ENCODE peak calls at places on chromosomes 6 and 20, in ten cellular contexts. Y, F, J, E, Q, M, D, W, A and G are unnamed samples. For H3K4me1, the result is how much of the 10 kb centered on the place peaks cover.

GRCh38 chr20:53643031-53643832 is 49.6 kb upstream of the ZNF217 start:
- DNase-seq in Q (no peak), E (peak), A (no peak), W (no peak), Y (peak), F (no peak), D (peak), M (peak), J (no peak), G (peak)

GRCh38 chr20:2817341-2817726 is 1.2 kb downstream of the TMEM239 start:
- DNase-seq in M (no peak), E (no peak), W (no peak), Q (no peak), A (no peak), J (no peak), D (no peak), F (no peak), Y (no peak), G (no peak)

GRCh38 chr6:158068893-158069799 is 87.5 kb downstream of the SYNJ2 start:
- DNase-seq in Y (peak), E (peak), W (no peak), F (no peak), M (no peak), J (peak), A (peak), D (no peak), Q (no peak), G (peak)

GRCh38 chr20:64003970-64004725 is 23.2 kb downstream of the PRPF6 start:
- DNase-seq in D (no peak), M (no peak), A (no peak), F (no peak), E (no peak), Y (no peak), Q (no peak), J (no peak), W (no peak), G (no peak)

GRCh38 chr20:41356951-41357350 is 9.7 kb downstream of the EMILIN3 start:
- DNase-seq in E (no peak), Q (no peak), A (no peak), W (no peak), M (no peak), D (no peak), Y (no peak), J (no peak), F (no peak), G (no peak)

GRCh38 chr6:7737867-7738266 is 12.0 kb downstream of the BMP6 start:
- DNase-seq in D (no peak), A (no peak), J (no peak), M (no peak), E (no peak), F (no peak), Y (no peak), W (no peak), Q (no peak), G (no peak)

GRCh38 chr20:44018684-44019637 is 104.3 kb downstream of the TOX2 start:
- DNase-seq in M (no peak), A (no peak), Q (peak), F (no peak), J (no peak), D (no peak), E (no peak), W (no peak), Y (no peak), G (no peak)

GRCh38 chr20:41956316-41957050 is 338.3 kb upstream of the CHD6 start:
- DNase-seq in D (no peak), A (no peak), Q (no peak), M (no peak), Y (peak), W (no peak), J (no peak), F (peak), E (peak), G (no peak)

GRCh38 chr6:77124604-77125003 is 338.7 kb downstream of the HTR1B start:
- DNase-seq in Y (no peak), Q (no peak), F (no peak), W (no peak), E (no peak), A (no peak), M (no peak), J (no peak), D (no peak), G (peak)

GRCh38 chr20:2051920-2052319 is 49.7 kb upstream of the STK35 start:
- DNase-seq in D (no peak), E (no peak), Y (peak), F (no peak), J (no peak), W (no peak), M (no peak), Q (no peak), A (no peak), G (no peak)

GRCh38 chr20:61819921-61820825 is 245.5 kb downstream of the TAF4 start:
- DNase-seq in A (no peak), J (peak), D (peak), Q (no peak), Y (no peak), F (no peak), M (no peak), W (no peak), E (no peak), G (no peak)

GRCh38 chr20:45976132-45976531 is 4.1 kb upstream of the ZNF335 start:
- DNase-seq in E (no peak), A (no peak), M (no peak), Q (no peak), F (no peak), J (no peak), Y (no peak), D (no peak), W (no peak), G (no peak)

GRCh38 chr20:20814685-20815084 is 102.2 kb upstream of the RALGAPA2 start:
- DNase-seq in J (no peak), D (no peak), A (no peak), Y (peak), W (no peak), E (no peak), Q (no peak), M (no peak), F (no peak), G (no peak)

GRCh38 chr6:35213824-35214756 is at the start of gene SCUBE3:
- DNase-seq in F (peak), Y (no peak), J (peak), D (no peak), W (no peak), M (peak), E (no peak), A (peak), Q (no peak), G (peak)

GRCh38 chr20:56316051-56316450 is 42.7 kb upstream of the FAM210B start:
- DNase-seq in D (no peak), Y (no peak), E (no peak), W (no peak), J (no peak), Q (no peak), M (no peak), A (no peak), F (no peak), G (no peak)

GRCh38 chr6:52420668-52421358 is 671 bp downstream of the EFHC1 start:
- DNase-seq in Y (peak), W (no peak), E (peak), D (peak), F (peak), J (no peak), M (peak), A (no peak), Q (no peak), G (peak)

GRCh38 chr20:47610247-47610944 is 108.7 kb downstream of the NCOA3 start:
- DNase-seq in F (peak), E (peak), Q (no peak), Y (peak), A (no peak), M (no peak), W (no peak), D (no peak), J (peak), G (peak)

GRCh38 chr6:125733516-125734300 is 15.7 kb upstream of the HEY2 start:
- DNase-seq in E (no peak), Y (no peak), J (no peak), F (no peak), A (no peak), M (no peak), W (no peak), D (no peak), Q (no peak), G (no peak)

GRCh38 chr6:140394141-140394540 is 1019.7 kb upstream of the CITED2 start:
- DNase-seq in Q (no peak), F (no peak), W (no peak), D (no peak), Y (no peak), A (no peak), E (no peak), M (no peak), J (no peak), G (peak)

GRCh38 chr20:20517296-20517695 is 149.4 kb downstream of the INSM1 start:
- DNase-seq in E (no peak), W (no peak), Q (no peak), F (no peak), J (no peak), A (no peak), Y (no peak), D (no peak), M (no peak), G (no peak)

GRCh38 chr6:19873031-19873430 is 35.9 kb downstream of the ID4 start:
- DNase-seq in Y (peak), M (no peak), D (no peak), J (no peak), Q (no peak), F (no peak), A (no peak), E (no peak), W (no peak), G (no peak)

GRCh38 chr6:107460074-107460631 is 789 bp upstream of the PDSS2 start:
- DNase-seq in E (no peak), Y (no peak), J (no peak), M (no peak), D (no peak), W (no peak), F (no peak), Q (no peak), A (no peak), G (no peak)

GRCh38 chr6:96570053-96570452 is 7.1 kb downstream of the FHL5 start:
- DNase-seq in M (no peak), Q (no peak), A (no peak), D (no peak), E (no peak), W (no peak), Y (no peak), F (no peak), J (no peak), G (no peak)

GRCh38 chr6:138569554-138569953 is 70.3 kb upstream of the NHSL1 start:
- DNase-seq in F (no peak), A (no peak), M (no peak), Y (no peak), Q (no peak), D (no peak), W (no peak), J (no peak), E (no peak), G (no peak)

GRCh38 chr6:4271761-4272505 is 136.6 kb upstream of the ECI2 start:
- DNase-seq in W (no peak), F (no peak), A (no peak), M (no peak), D (no peak), Q (no peak), E (no peak), Y (no peak), J (no peak), G (peak)

GRCh38 chr6:15032015-15032414 is 213.9 kb upstream of the JARID2 start:
- DNase-seq in Y (no peak), D (no peak), F (no peak), J (no peak), A (no peak), Q (no peak), E (no peak), W (no peak), M (no peak), G (no peak)

GRCh38 chr20:25067102-25067987 is 9.4 kb upstream of the ACSS1 start:
- DNase-seq in M (peak), Y (no peak), D (peak), J (peak), E (no peak), Q (no peak), A (peak), F (no peak), W (no peak), G (no peak)

GRCh38 chr6:4459981-4460380 is 316.2 kb upstream of the CDYL start:
- DNase-seq in E (no peak), Y (no peak), J (no peak), F (no peak), M (no peak), D (no peak), Q (no peak), A (no peak), W (no peak), G (no peak)

GRCh38 chr6:156174026-156174880 is 602.9 kb upstream of the ARID1B start:
- DNase-seq in E (no peak), Q (no peak), Y (no peak), J (no peak), F (no peak), W (no peak), M (no peak), A (no peak), D (no peak), G (no peak)

GRCh38 chr6:156175433-156175832 is 601.7 kb upstream of the ARID1B start:
- DNase-seq in E (no peak), M (no peak), D (no peak), F (no peak), Q (no peak), Y (no peak), A (no peak), J (no peak), W (no peak), G (no peak)

GRCh38 chr6:156175971-156176421 is 601.2 kb upstream of the ARID1B start:
- DNase-seq in W (no peak), J (no peak), F (peak), M (no peak), D (no peak), Q (no peak), A (no peak), E (peak), Y (peak), G (no peak)
- H3K4me3 ChIP-seq in W (peak), J (no peak), F (no peak), M (no peak), D (no peak), Q (no peak), A (no peak), E (no peak), Y (no peak), G (no peak)

DNA sequence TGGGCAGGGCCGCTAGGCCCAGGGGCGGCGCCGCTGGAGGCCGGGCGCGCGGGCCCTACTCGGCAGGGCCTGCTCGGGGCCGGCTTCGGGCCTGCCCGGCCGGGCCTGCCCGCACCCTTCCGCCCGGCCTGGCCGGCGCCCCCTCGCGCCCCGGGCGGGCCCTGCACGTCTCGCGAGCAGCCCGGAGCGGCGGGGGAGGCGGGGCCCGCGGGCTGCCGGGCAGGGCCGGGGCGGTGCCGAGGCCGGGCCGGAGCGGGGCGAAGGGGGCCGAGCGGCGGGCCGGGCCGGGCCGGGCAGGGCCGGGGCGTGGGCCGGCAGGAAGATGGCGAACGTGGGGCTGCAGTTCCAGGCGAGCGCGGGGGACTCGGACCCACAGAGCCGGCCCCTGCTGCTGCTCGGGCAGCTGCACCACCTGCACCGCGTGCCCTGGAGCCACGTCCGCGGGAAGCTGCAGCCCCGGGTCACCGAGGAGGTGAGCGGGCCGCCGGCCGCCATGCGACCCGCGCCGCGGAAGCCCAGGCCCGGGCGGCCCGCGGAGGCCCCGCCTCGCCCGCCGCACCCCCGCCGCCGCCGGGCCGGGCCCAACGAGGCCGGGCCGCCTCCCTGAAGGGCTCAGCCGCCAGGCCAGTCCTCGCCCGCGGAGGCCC is at the start of gene NPEPL1:
- DNase-seq in Q (peak), W (no peak), F (peak), A (peak), Y (peak), D (peak), M (peak), E (peak), J (peak), G (peak)
- H3K4me1 ChIP-seq in Q (under half), W (under half), F (under half), A (under half), Y (under half), D (under half), M (under half), E (under half), J (under half), G (under half)

GRCh38 chr6:33591633-33592032 is 11.6 kb upstream of the BAK1 start:
- DNase-seq in J (no peak), D (no peak), E (no peak), W (no peak), A (no peak), M (no peak), Q (no peak), Y (no peak), F (no peak), G (no peak)

GRCh38 chr6:33589366-33589722 is 9.3 kb upstream of the BAK1 start:
- DNase-seq in W (no peak), A (no peak), E (no peak), F (no peak), J (no peak), Y (no peak), D (no peak), Q (no peak), M (no peak), G (no peak)

GRCh38 chr6:33590531-33591198 is 10.6 kb upstream of the BAK1 start:
- DNase-seq in Q (no peak), E (no peak), Y (no peak), W (no peak), F (peak), D (no peak), M (no peak), A (peak), J (no peak), G (no peak)

GRCh38 chr6:33588894-33589293 is 8.8 kb upstream of the BAK1 start:
- DNase-seq in W (no peak), M (no peak), D (no peak), E (no peak), J (no peak), A (no peak), F (no peak), Q (no peak), Y (no peak), G (no peak)

DNA sequence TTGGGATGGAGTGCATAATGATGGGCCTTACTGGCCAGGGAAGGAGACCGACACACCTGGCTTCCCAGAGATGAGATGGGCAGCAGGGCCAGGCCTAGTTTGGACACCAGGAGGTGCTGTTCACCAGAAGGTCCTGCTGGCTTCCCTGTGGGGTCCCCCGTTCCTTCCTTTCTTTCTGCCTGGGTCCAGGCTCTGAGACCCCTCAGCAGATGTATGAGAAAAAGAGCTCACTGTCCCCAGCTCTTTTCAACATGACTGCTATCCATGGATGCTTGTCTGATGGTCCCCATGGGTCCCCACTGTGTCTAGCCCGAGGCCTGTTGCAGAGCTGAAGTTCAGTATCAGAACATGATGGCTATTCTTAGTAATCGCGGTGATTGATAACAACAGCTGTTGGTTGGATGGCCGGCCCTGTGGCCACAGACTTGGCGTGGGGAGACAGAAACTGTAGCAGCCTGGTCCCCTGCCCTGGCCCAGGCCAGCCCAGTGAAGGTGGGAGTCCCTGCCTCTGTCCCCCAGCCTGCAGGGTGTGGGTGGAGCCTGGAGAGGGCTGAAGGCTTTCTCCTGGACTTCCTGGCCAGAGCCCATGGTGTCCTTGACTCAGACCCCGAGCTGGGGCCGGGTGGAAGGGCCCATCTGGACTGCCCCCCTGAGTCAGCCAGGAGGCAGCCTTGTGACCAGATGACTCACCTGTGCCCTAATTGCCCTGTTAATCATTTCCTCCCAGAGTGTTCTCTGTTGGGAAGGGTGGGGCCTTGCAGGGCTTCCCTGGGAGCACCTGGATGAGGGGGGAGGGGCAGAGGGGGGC is 9.9 kb upstream of the BAK1 start:
- DNase-seq in Q (no peak), M (peak), E (peak), D (no peak), F (peak), W (no peak), J (peak), Y (peak), A (peak), G (peak)
- H3K4me3 ChIP-seq in Q (no peak), M (no peak), E (no peak), D (no peak), F (no peak), W (peak), J (no peak), Y (peak), A (no peak), G (no peak)

GRCh38 chr6:143536866-143537691 is 25.6 kb upstream of the FUCA2 start:
- DNase-seq in F (peak), W (no peak), E (peak), M (peak), Q (peak), J (peak), A (peak), Y (peak), D (peak), G (peak)
- H3K4me1 ChIP-seq in F (under half), W (under half), E (under half), M (under half), Q (under half), J (under half), A (under half), Y (under half), D (under half), G (under half)

GRCh38 chr6:160730911-160731310 is 28.9 kb downstream of the PLG start:
- DNase-seq in Q (no peak), W (no peak), E (no peak), D (no peak), Y (peak), J (no peak), A (no peak), M (no peak), F (no peak), G (no peak)
- H3K4me3 ChIP-seq in Q (no peak), W (no peak), E (no peak), D (no peak), Y (no peak), J (no peak), A (no peak), M (no peak), F (no peak), G (no peak)

GRCh38 chr20:38112249-38112942 is 52.7 kb downstream of the TGM2 start:
- DNase-seq in D (no peak), F (no peak), A (no peak), E (no peak), J (no peak), Y (no peak), M (no peak), W (no peak), Q (no peak), G (no peak)
- H3K4me1 ChIP-seq in D (under half), F (under half), A (under half), E (under half), J (under half), Y (half or more), M (under half), W (under half), Q (under half), G (under half)

DNA sequence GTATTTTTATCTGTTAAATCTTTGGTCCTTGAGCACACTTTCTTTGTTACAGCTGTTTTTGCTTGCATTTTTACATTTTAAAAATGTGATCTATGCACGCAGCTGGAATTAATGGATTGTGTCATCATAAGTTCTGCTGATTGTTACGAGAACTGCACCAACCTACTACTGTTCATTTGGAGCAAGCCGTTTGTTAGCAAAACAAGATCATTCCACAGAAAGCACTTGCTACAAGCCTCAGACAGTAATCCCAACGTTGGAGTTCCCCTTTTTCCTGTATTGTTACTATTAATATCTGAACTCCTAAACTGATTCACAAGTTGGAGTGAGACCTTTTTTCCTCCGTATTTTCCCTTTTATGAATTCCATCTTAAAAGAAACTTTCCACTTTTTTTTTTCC is 3.5 kb downstream of the TENT5A start:
- DNase-seq in A (no peak), J (no peak), Q (no peak), E (no peak), W (no peak), F (no peak), D (no peak), Y (no peak), M (no peak), G (peak)
- H3K4me3 ChIP-seq in A (peak), J (peak), Q (peak), E (no peak), W (peak), F (no peak), D (no peak), Y (no peak), M (no peak), G (peak)